ENCODE peak calls at places on chromosomes 3 and 15, in five cellular contexts. H, J, M, K and C are unnamed samples.

GRCh38 chr15:78715439-78715838 is 74.4 kb upstream of the CHRNB4 start:
- DNase-seq in K (no peak), J (no peak), M (no peak), H (no peak), C (no peak)

GRCh38 chr15:61994216-61994615 is 66.0 kb downstream of the VPS13C start:
- DNase-seq in M (no peak), K (no peak), H (no peak), J (peak; percentile 86), C (no peak)

GRCh38 chr3:119175869-119176756 is 2.7 kb downstream of the UPK1B start:
- DNase-seq in K (no peak), H (no peak), M (peak; percentile 2), J (peak; percentile 17), C (no peak)

GRCh38 chr3:112888388-112889085 is 41.9 kb upstream of the CD200R1L start:
- DNase-seq in H (no peak), J (no peak), K (no peak), M (no peak), C (no peak)

GRCh38 chr15:78347586-78348543 is 7.7 kb downstream of the CRABP1 start:
- DNase-seq in K (no peak), M (no peak), J (no peak), H (no peak), C (no peak)

GRCh38 chr3:177875786-177876476 is 660.3 kb upstream of the KCNMB2 start:
- DNase-seq in J (peak; percentile 19), K (no peak), M (no peak), H (no peak), C (no peak)

GRCh38 chr3:58631742-58632141 is 34.8 kb downstream of the FAM3D start:
- DNase-seq in H (no peak), J (no peak), K (no peak), M (no peak), C (no peak)

GRCh38 chr3:188219147-188219546 is 65.2 kb downstream of the LPP start:
- DNase-seq in K (no peak), H (no peak), M (no peak), J (no peak), C (no peak)

GRCh38 chr3:197736010-197736490 is 654 bp downstream of the RUBCN start:
- DNase-seq in M (no peak), H (peak; percentile 54), J (peak; percentile 10), K (peak; percentile 70), C (peak; percentile 63)

GRCh38 chr15:55917881-55918296 is 75.5 kb downstream of the NEDD4 start:
- DNase-seq in K (no peak), H (no peak), M (peak; percentile 86), J (peak; percentile 96), C (no peak)

GRCh38 chr3:100891033-100891432 is 102.2 kb downstream of the ABI3BP start:
- DNase-seq in K (no peak), M (no peak), H (no peak), J (peak; percentile 86), C (no peak)

GRCh38 chr3:173584834-173585831 is 187.6 kb downstream of the NLGN1 start:
- DNase-seq in M (no peak), H (no peak), K (no peak), J (peak; percentile 33), C (no peak)

GRCh38 chr15:27993544-27993943 is 105.6 kb downstream of the OCA2 start:
- DNase-seq in M (no peak), J (no peak), H (no peak), K (no peak), C (no peak)

GRCh38 chr15:80070840-80071239 is 11.4 kb downstream of the ZFAND6 start:
- DNase-seq in M (no peak), H (no peak), K (no peak), J (peak; percentile 66), C (no peak)

GRCh38 chr3:77001071-77001470 is 38.8 kb upstream of the ROBO2 start:
- DNase-seq in M (no peak), H (no peak), K (no peak), J (no peak), C (no peak)

GRCh38 chr15:77474987-77475385 is 54.3 kb downstream of the HMG20A start:
- DNase-seq in J (no peak), K (no peak), M (no peak), H (no peak), C (no peak)

GRCh38 chr3:160312014-160312624 is 86.9 kb downstream of the C3orf80 start:
- DNase-seq in K (no peak), H (no peak), J (no peak), M (no peak), C (no peak)

GRCh38 chr3:127817331-127817821 is 4.9 kb downstream of the MGLL start:
- DNase-seq in M (peak; percentile 85), H (no peak), J (peak; percentile 58), K (no peak), C (no peak)

GRCh38 chr3:55474213-55474632 is 12.9 kb downstream of the WNT5A start:
- DNase-seq in K (peak; percentile 3), H (no peak), M (no peak), J (no peak), C (no peak)

GRCh38 chr15:67855842-67856241 is 16.0 kb upstream of the RNU6-1 start:
- DNase-seq in K (no peak), M (no peak), H (no peak), J (no peak), C (no peak)

GRCh38 chr15:48373855-48374421 is 42.7 kb downstream of the DUT start:
- DNase-seq in J (peak; percentile 89), K (no peak), M (no peak), H (no peak), C (no peak)

GRCh38 chr3:170749765-170750477 is 120.1 kb downstream of the RPL22L1 start:
- DNase-seq in H (no peak), M (no peak), K (no peak), J (no peak), C (no peak)

GRCh38 chr3:151919446-151919845 is 46.0 kb downstream of the SUCNR1 start:
- DNase-seq in H (no peak), K (no peak), M (no peak), J (no peak), C (no peak)

GRCh38 chr3:101311676-101312075 is 8.7 kb downstream of the IMPG2 start:
- DNase-seq in J (no peak), M (no peak), H (no peak), K (no peak), C (no peak)

GRCh38 chr3:20905210-20905805 is 719.3 kb upstream of the SGO1 start:
- DNase-seq in J (no peak), K (no peak), H (no peak), M (no peak), C (no peak)

GRCh38 chr3:65604863-65605526 is 433.7 kb downstream of the MAGI1 start:
- DNase-seq in H (no peak), J (peak; percentile 81), K (no peak), M (no peak), C (no peak)

GRCh38 chr3:13012228-13012691 is 61.0 kb downstream of the IQSEC1 start:
- DNase-seq in J (no peak), K (peak; percentile 73), H (peak; percentile 60), M (no peak), C (peak; percentile 65)

GRCh38 chr3:149808209-149808829 is 4.7 kb upstream of the RNF13 start:
- DNase-seq in H (peak; percentile 47), J (peak; percentile 90), M (peak; percentile 71), K (peak; percentile 28), C (peak; percentile 58)

GRCh38 chr15:44137750-44138149 is 57.3 kb downstream of the FRMD5 start:
- DNase-seq in K (no peak), M (no peak), H (no peak), J (no peak), C (no peak)

GRCh38 chr3:37272743-37273142 is 98.4 kb upstream of the LRRFIP2 start:
- DNase-seq in M (no peak), K (no peak), J (peak; percentile 64), H (no peak), C (no peak)

GRCh38 chr3:6805236-6805635 is 55.7 kb upstream of the GRM7 start:
- DNase-seq in H (no peak), K (no peak), J (peak; percentile 3), M (no peak), C (no peak)

GRCh38 chr15:101652783-101653430 is 726 bp upstream of the TM2D3 start:
- DNase-seq in H (no peak), J (no peak), M (no peak), K (no peak), C (no peak)

GRCh38 chr15:92638291-92638708 is 17.3 kb downstream of the FAM174B start:
- DNase-seq in J (peak; percentile 65), H (no peak), K (no peak), M (no peak), C (no peak)

GRCh38 chr3:8110966-8111798 is 390.4 kb upstream of the LMCD1 start:
- DNase-seq in M (peak; percentile 38), K (peak; percentile 5), J (peak; percentile 66), H (no peak), C (peak; percentile 38)
- TF ChIP-seq CTCF in M (peak; percentile 67), K (peak; percentile 67), J (peak; percentile 76), H (peak; percentile 32), C (peak; percentile 68)

DNA sequence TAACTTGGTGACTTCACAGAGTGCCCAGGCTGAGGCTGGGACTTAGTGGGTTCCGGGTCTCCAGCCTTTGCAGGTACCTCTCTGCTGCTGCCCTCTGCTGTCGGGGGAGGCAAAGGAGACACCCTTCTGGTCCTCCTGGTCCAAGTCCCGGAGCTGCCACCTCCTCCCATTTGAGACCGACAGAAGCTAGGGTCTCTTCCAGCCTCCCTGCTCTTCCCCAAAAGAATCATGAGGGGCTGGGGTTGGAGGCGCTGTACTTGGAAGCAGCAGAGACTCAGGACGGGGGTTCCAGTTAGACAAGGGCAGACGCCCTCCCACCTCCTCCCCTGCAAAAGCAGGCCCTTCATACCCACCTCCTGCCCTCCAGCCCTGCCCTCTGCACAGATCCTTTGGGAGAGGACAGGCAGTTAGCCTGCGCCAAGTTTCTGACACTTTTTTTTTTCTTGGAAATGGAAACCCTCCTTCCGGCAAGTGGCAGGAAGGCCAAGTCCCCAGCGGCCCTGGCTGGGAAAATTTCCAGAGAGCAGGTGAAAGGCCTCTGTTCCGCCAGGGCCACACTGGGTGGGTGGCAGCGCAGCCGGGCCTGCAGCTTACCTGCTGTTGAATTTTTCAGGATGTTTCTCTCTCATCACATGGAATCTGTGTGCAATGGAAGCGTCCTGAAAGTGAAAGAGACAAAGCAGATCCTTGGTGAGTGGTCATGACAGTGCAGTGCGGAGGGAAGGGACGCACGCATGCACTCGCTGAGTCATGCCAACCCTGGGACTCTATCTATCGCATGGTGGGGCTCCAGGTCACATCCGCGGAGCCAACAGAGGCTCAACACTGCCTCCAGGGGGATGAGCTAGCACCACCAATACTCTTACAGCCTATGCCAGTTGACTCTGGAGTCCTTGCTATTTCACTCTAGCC is 119.9 kb downstream of the DGKG start:
- DNase-seq in H (no peak), M (no peak), J (peak; percentile 85), K (peak; percentile 70), C (peak; percentile 77)
- TF ChIP-seq CTCF in H (peak; percentile 53), M (peak; percentile 82), J (peak; percentile 81), K (peak; percentile 85), C (peak; percentile 76)

GRCh38 chr15:90388462-90389182 is 580 bp downstream of the IQGAP1 start:
- DNase-seq in H (peak; percentile 71), M (no peak), J (peak; percentile 32), K (peak; percentile 76), C (peak; percentile 55)
- TF ChIP-seq CTCF in H (no peak), M (no peak), J (no peak), K (peak; percentile 11), C (peak; percentile 5)

DNA sequence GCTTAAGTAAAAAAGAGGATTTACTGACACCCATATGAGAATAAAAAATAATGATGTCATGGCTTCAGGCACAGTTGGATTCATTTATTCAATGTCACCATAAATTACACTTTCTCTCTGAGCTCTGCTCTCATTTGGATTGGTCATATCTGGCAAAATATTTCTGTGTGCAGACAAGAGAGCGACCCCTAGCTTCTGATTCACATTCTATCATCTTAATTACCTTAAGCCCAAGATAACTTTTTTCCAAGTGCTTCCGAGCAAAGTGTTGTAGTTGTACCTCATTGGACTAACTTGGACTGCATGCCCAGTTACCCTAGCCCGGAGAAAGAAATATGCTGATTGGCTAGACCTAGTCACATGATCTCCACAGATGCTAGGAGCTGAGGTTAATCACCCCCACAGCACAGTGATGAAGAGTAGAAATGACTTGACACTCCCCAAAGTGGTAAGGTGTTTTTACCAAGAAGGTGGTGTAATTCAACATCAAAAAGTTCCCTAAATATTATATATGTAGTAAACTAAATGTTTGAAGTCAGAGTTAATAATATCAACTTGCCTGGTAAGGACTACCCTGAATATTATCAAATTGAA is 552.2 kb upstream of the SUCLG2 start:
- DNase-seq in M (no peak), K (no peak), J (no peak), H (no peak), C (no peak)
- TF ChIP-seq CTCF in M (no peak), K (peak; percentile 25), J (no peak), H (no peak), C (peak; percentile 0)